ENCODE peak calls at places on chromosomes 13 and 19, in eight cellular contexts. Q is MM.1S, R is neural progenitor cell, U is SK-N-SH, D is PC-3, Z is hepatocyte, F is HCT116, N is GM23338. M is an unnamed sample.

GRCh38 chr19:29503140-29503758 is 22.5 kb upstream of the VSTM2B start:
- DNase-seq in D (no peak), Z (no peak), F (no peak), Q (no peak), N (no peak), U (no peak), R (no peak), M (no peak)

GRCh38 chr19:14561832-14562351 is 10.0 kb downstream of the NDUFB7 start:
- DNase-seq in D (no peak), F (no peak), U (peak; percentile 14), N (peak; percentile 49), Q (no peak), Z (peak; percentile 18), R (no peak), M (no peak)

GRCh38 chr13:113672002-113672651 is 5.1 kb downstream of the GRK1 start:
- DNase-seq in U (no peak), Z (no peak), D (no peak), Q (no peak), N (no peak), R (no peak), F (no peak), M (no peak)

GRCh38 chr19:32875428-32875827 is 5.9 kb upstream of the SLC7A9 start:
- DNase-seq in U (no peak), R (peak; percentile 54), Z (no peak), D (no peak), F (no peak), Q (no peak), N (peak; percentile 34), M (no peak)

GRCh38 chr13:24617394-24618218 is 62.6 kb upstream of the ATP12A start:
- DNase-seq in U (no peak), D (no peak), Q (no peak), R (no peak), Z (no peak), F (no peak), N (no peak), M (no peak)

GRCh38 chr19:13207237-13208130 is 57.3 kb downstream of the IER2 start:
- DNase-seq in D (no peak), N (peak; percentile 72), Z (peak; percentile 73), U (no peak), Q (no peak), F (no peak), R (peak; percentile 45), M (peak; percentile 63)

GRCh38 chr19:1066251-1066747 is 668 bp upstream of the ARHGAP45 start:
- DNase-seq in N (peak; percentile 62), Z (peak; percentile 63), D (peak; percentile 57), Q (no peak), U (peak; percentile 67), R (peak; percentile 44), F (no peak), M (no peak)

GRCh38 chr13:25659091-25659502 is 287.3 kb downstream of the ATP8A2 start:
- DNase-seq in D (peak; percentile 14), R (no peak), Z (peak; percentile 11), Q (no peak), N (no peak), F (no peak), U (no peak), M (no peak)

GRCh38 chr13:23349127-23349897 is 84.2 kb downstream of the SACS start:
- DNase-seq in U (no peak), N (no peak), Q (no peak), F (no peak), D (no peak), Z (no peak), R (no peak), M (no peak)

GRCh38 chr19:51887522-51888498 is at the start of gene ZNF577:
- DNase-seq in Z (peak; percentile 81), D (no peak), Q (no peak), U (peak; percentile 67), F (no peak), N (peak; percentile 98), R (peak; percentile 87), M (no peak)

GRCh38 chr13:74253161-74253560 is 119.0 kb upstream of the KLF12 start:
- DNase-seq in U (no peak), R (no peak), F (no peak), N (no peak), Z (no peak), Q (no peak), D (no peak), M (no peak)

GRCh38 chr13:110311721-110312668 is 4.9 kb downstream of the COL4A2 start:
- DNase-seq in F (no peak), U (no peak), Q (no peak), D (no peak), N (no peak), Z (no peak), R (no peak), M (no peak)
- H3K4me1 ChIP-seq in F (no peaks in the 10 kb centered on the region), U (peaks cover 22% of the 10 kb centered on the region), Q (no peaks in the 10 kb centered on the region), D (peaks cover 25% of the 10 kb centered on the region), N (peaks cover 10% of the 10 kb centered on the region), Z (peaks cover 36% of the 10 kb centered on the region), R (peaks cover 13% of the 10 kb centered on the region), M (no peaks in the 10 kb centered on the region)

GRCh38 chr19:3224346-3225325 is at the start of gene CELF5:
- DNase-seq in Q (peak; percentile 37), Z (peak; percentile 80), U (peak; percentile 99), N (peak; percentile 75), R (peak; percentile 91), F (no peak), D (peak; percentile 30), M (peak; percentile 60)
- TF ChIP-seq CTCF in Q (no peak), Z (peak; percentile 43), U (peak; percentile 53), N (no peak), R (peak; percentile 60), F (no peak), D (no peak), M (peak; percentile 62)

DNA sequence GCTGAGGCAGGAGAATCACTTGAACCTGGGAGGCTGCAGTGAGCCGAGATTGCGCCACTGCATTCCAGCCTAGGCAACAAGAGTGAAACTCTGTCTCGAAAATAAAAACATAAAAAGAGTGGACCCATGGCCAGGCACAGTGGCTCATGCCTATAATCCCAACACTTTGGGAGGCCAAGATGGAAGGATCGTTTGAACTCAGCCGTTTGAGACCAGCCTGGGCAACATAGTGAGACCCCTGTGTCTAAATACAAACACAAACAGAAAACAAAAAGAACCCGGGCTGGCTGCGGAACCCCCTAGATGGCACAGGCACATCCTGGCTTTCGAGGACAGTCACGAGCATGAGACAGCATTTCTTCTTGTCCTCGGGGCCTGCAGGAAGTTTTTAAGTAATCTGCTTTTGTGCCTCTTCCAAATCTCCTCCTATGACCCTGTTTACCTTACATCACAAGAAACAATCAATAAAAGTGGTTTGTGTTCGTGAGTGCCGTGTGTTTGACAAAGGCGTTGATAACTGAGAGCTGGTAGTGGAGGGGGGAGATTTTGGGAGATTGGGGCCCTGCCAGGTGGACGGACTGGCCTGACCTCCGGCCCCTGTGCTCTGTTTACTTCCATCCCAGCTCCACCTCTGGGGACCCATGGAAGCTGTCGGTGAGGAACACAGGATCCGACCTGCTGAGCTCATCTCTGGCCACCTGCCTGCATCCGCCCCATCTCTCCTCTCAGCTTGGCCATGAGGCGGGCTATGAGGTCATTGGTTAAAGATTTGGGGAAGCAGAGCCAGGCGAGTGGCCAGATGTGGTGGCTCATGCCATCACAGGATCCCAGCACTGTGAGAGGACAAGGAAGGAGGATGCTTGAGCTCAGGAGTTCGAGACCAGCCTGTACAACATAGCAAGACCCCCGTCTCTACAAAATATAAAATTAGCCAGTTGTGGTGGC is 5.9 kb upstream of the GDF15 start:
- DNase-seq in F (peak; percentile 93), Q (no peak), U (no peak), N (peak; percentile 57), R (no peak), D (peak; percentile 94), Z (peak; percentile 84), M (no peak)
- TF ChIP-seq EZH2phosphoT487 in F (no peak), Q (no peak), U (no peak), N (no peak), R (no peak), D (no peak), Z (no peak), M (no peak)

GRCh38 chr19:40690699-40691420 is 409 bp upstream of the NUMBL start:
- DNase-seq in F (peak; percentile 70), Z (peak; percentile 97), D (peak; percentile 78), U (peak; percentile 83), N (peak; percentile 93), R (peak; percentile 97), Q (peak; percentile 88), M (peak; percentile 88)

GRCh38 chr19:40692212-40692551 is 1.7 kb upstream of the NUMBL start:
- DNase-seq in F (no peak), R (no peak), N (no peak), D (no peak), U (no peak), Q (no peak), Z (no peak), M (no peak)

GRCh38 chr19:40693150-40693788 is 2.8 kb upstream of the NUMBL start:
- DNase-seq in Z (no peak), R (no peak), F (no peak), Q (no peak), U (no peak), N (no peak), D (no peak), M (no peak)

GRCh38 chr19:40690050-40690698 is at the start of gene NUMBL:
- DNase-seq in D (no peak), N (no peak), Q (no peak), F (no peak), R (no peak), Z (no peak), U (peak; percentile 99), M (no peak)

DNA sequence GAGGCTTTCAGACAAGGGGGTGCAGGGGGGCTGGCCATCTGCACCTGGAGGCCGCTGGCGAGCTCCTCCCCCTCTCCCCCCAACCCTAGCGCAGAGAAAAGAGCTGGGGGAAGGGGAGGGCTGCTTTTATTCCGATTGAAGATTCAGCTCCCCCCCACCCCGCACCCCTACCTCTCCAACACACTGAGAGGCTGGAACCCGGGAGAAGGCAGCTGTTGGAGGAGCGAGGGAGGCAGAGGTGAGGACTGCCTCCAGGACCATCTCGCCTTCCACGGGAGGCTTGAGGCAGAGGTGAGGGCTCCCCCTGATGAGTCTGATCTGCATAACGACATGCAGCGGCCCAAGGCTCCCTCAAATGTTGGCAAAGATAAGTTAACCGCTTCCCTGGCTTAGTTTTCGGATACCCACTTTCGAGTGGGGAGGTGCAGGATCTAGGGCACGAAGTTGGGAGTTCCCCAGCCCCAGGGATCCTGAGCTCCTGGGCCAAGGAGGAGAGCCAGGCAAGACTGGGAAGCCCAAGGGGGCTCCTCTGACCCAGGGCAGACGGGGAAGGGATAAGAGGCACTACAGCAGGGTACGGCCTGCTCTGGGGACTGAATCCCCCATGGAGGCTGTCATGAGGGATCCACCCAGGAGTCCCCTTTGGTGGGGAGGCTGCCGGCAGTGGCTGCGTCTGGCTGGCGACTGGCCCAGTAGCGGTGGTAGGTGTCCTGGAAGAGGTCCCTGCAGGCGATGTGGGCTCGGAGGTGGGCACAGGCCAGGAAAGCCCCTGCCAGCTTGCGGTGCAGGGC is 1.2 kb upstream of the NUMBL start:
- DNase-seq in U (peak; percentile 46), R (peak; percentile 28), F (no peak), N (peak; percentile 71), Z (no peak), D (no peak), Q (no peak), M (peak; percentile 13)
- H3K4me1 ChIP-seq in U (peaks cover 28% of the 10 kb centered on the region), R (peaks cover 5% of the 10 kb centered on the region), F (peaks cover 12% of the 10 kb centered on the region), N (peaks cover 8% of the 10 kb centered on the region), Z (peaks cover 5% of the 10 kb centered on the region), D (peaks cover 24% of the 10 kb centered on the region), Q (no peaks in the 10 kb centered on the region), M (peaks cover 17% of the 10 kb centered on the region)

DNA sequence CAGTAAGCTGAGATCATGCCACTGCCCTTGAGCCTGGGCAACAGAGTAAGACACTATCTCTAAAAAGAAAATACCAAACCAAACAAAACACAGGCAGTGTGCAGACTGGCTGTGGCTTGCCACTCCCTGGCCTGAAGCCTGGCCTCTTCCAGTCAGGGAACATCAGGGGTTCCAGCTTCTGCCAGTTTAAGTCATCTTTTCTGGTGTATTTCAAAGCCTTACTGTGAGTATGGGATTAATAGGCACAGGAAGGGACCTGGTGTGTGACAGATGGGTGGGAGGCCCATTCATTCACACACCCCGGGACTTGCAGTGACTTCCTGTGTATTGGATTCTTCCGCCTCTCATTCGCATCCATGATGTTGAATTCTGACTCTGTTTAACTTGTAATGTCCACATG is 26.9 kb upstream of the F2RL3 start:
- DNase-seq in Z (no peak), R (no peak), N (no peak), D (no peak), F (no peak), Q (no peak), U (no peak), M (no peak)
- TF ChIP-seq CTCF in Z (no peak), R (no peak), N (no peak), D (no peak), F (no peak), Q (no peak), U (no peak), M (no peak)